ENCODE peak calls at places on chromosome 6, in four cellular contexts. J, E, C and G are unnamed samples.

GRCh38 chr6:76247527-76247926 is 175.1 kb upstream of the IMPG1 start:
- DNase-seq in C (no peak), J (no peak), E (no peak), G (no peak)

GRCh38 chr6:159693894-159694545 is 979 bp upstream of the SOD2 start:
- DNase-seq in C (peak; percentile 61), E (peak; percentile 85), J (peak; percentile 55), G (no peak)

GRCh38 chr6:10403385-10404106 is 11.3 kb downstream of the TFAP2A start:
- DNase-seq in E (no peak), C (no peak), J (no peak), G (no peak)

GRCh38 chr6:62283828-62284411 is 2.1 kb downstream of the KHDRBS2 start:
- DNase-seq in J (peak; percentile 4), C (no peak), E (no peak), G (no peak)

GRCh38 chr6:151693366-151693765 is 114.1 kb upstream of the ESR1 start:
- DNase-seq in J (no peak), C (no peak), E (no peak), G (no peak)

GRCh38 chr6:11615214-11615602 is 77.7 kb downstream of the TMEM170B start:
- DNase-seq in C (no peak), E (no peak), J (no peak), G (no peak)

GRCh38 chr6:39360378-39360777 is 37.9 kb upstream of the KCNK16 start:
- DNase-seq in C (no peak), E (no peak), J (no peak), G (no peak)

GRCh38 chr6:107080036-107080435 is 35.3 kb downstream of the BEND3 start:
- DNase-seq in J (no peak), E (peak; percentile 46), C (no peak), G (no peak)

GRCh38 chr6:2259002-2259494 is 13.6 kb upstream of the GMDS start:
- DNase-seq in E (no peak), J (no peak), C (no peak), G (no peak)

GRCh38 chr6:143884161-143884560 is 19.9 kb downstream of the ZC2HC1B start:
- DNase-seq in E (no peak), J (no peak), C (no peak), G (no peak)

GRCh38 chr6:16719488-16719887 is 41.8 kb downstream of the ATXN1 start:
- DNase-seq in C (no peak), J (no peak), E (no peak), G (no peak)

GRCh38 chr6:133128191-133128590 is 113.0 kb upstream of the EYA4 start:
- DNase-seq in E (no peak), J (no peak), C (no peak), G (no peak)

GRCh38 chr6:1574083-1574761 is 35.5 kb upstream of the FOXC1 start:
- DNase-seq in J (no peak), C (no peak), E (no peak), G (no peak)

GRCh38 chr6:6790891-6791290 is 202.4 kb downstream of the LY86 start:
- DNase-seq in C (no peak), J (no peak), E (no peak), G (no peak)

GRCh38 chr6:166553563-166554271 is 32.8 kb downstream of the RAMACL start:
- DNase-seq in J (peak; percentile 59), C (no peak), E (peak; percentile 85), G (no peak)

GRCh38 chr6:21273451-21273850 is 320.1 kb upstream of the SOX4 start:
- DNase-seq in J (no peak), E (no peak), C (no peak), G (no peak)

GRCh38 chr6:126721581-126722145 is 381.7 kb downstream of the CENPW start:
- DNase-seq in C (no peak), E (no peak), J (no peak), G (no peak)

GRCh38 chr6:41683460-41684310 is 45.4 kb downstream of the MDFI start:
- DNase-seq in C (peak; percentile 73), E (peak; percentile 90), J (peak; percentile 81), G (no peak)

GRCh38 chr6:16872543-16873230 is 111.4 kb upstream of the ATXN1 start:
- DNase-seq in C (no peak), J (no peak), E (no peak), G (no peak)

GRCh38 chr6:38282911-38283310 is 356.8 kb downstream of the BTBD9 start:
- DNase-seq in E (no peak), J (no peak), C (no peak), G (no peak)

GRCh38 chr6:38279423-38279822 is 360.3 kb downstream of the BTBD9 start:
- DNase-seq in E (no peak), J (no peak), C (no peak), G (no peak)

GRCh38 chr6:38283734-38284362 is 355.9 kb downstream of the BTBD9 start:
- DNase-seq in C (no peak), E (no peak), J (no peak), G (no peak)

GRCh38 chr6:38279945-38280588 is 359.7 kb downstream of the BTBD9 start:
- DNase-seq in E (no peak), C (no peak), J (no peak), G (no peak)

DNA sequence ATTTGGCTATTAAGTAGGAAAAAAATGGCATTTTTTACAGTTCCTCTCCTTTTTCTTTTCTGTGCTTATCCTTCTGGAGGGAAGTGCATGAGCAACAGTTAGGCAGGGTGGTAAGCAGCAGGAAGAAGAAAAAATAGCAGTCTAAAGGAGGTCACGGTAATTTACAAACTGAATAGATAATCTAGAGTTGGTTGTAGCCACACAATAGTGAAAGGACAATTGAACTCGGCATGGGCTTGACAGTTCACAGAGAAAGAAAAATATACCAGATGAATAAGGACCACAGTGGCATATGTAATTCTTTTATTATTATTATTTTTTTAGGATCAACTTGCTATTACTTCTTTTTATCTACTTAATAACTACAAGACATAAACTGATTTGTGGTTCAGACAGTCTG is 358.6 kb downstream of the BTBD9 start:
- DNase-seq in E (no peak), J (no peak), C (no peak), G (no peak)
- H3K27ac ChIP-seq in E (no peak overlapping the region), J (no peak overlapping the region), C (no peak overlapping the region), G (no peak overlapping the region)

DNA sequence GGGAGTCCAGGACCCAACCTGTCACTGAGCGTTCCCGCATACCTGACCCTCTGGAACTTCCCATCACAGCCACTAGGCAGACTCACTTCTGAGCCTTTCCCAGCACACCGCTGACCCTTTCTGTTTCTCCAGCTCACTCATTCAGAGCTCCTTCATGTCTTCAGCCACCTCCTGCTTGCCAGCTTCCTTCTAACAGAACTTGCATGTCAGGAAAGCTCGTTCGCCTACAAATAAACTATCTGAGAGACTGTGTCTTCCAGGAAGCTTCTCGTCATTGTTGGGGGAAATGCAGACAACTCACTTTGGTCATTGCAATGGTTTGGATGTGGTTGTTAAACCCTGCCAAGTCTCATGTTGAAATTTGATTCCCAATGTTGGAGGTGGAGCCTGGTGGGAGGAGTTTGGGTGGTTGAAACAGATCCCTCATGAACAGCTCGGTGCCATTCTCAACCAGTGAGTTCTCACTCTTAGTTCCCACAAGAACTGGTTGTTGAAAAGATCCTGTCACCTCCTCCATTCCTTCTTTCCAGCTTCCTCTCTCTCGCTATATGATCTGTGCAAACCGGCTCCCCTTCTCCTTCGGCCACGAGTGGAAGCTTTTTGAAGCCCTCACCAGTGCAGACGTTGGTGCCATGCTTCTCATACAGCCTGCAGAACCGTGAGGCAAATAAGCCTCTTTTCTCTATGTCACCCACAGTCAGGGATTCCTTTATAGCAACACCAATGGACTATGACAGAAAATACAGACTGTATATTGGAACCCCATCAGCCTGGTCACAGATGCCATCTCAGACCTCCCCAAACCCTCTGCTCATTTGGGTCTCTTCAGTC is 1.4 kb upstream of the MUC21 start:
- DNase-seq in C (peak; percentile 63), J (peak; percentile 15), E (no peak), G (no peak)
- TF ChIP-seq CTCF in C (no peak), J (no peak), E (no peak), G (peak; percentile 28)

GRCh38 chr6:35543459-35544193 is 30.9 kb upstream of the TULP1 start:
- DNase-seq in C (peak; percentile 71), E (no peak), J (no peak), G (no peak)

GRCh38 chr6:35534396-35535170 is 21.9 kb upstream of the TULP1 start:
- DNase-seq in E (no peak), C (no peak), J (no peak), G (no peak)

GRCh38 chr6:35544748-35545361 is 32.2 kb upstream of the TULP1 start:
- DNase-seq in E (no peak), C (no peak), J (no peak), G (no peak)

GRCh38 chr6:35539223-35539622 is 26.5 kb upstream of the TULP1 start:
- DNase-seq in J (no peak), C (no peak), E (no peak), G (no peak)
- H3K4me1 ChIP-seq in J (no peaks in the 10 kb centered on the region), C (no peaks in the 10 kb centered on the region), E (peaks cover 5% of the 10 kb centered on the region), G (no peaks in the 10 kb centered on the region)

DNA sequence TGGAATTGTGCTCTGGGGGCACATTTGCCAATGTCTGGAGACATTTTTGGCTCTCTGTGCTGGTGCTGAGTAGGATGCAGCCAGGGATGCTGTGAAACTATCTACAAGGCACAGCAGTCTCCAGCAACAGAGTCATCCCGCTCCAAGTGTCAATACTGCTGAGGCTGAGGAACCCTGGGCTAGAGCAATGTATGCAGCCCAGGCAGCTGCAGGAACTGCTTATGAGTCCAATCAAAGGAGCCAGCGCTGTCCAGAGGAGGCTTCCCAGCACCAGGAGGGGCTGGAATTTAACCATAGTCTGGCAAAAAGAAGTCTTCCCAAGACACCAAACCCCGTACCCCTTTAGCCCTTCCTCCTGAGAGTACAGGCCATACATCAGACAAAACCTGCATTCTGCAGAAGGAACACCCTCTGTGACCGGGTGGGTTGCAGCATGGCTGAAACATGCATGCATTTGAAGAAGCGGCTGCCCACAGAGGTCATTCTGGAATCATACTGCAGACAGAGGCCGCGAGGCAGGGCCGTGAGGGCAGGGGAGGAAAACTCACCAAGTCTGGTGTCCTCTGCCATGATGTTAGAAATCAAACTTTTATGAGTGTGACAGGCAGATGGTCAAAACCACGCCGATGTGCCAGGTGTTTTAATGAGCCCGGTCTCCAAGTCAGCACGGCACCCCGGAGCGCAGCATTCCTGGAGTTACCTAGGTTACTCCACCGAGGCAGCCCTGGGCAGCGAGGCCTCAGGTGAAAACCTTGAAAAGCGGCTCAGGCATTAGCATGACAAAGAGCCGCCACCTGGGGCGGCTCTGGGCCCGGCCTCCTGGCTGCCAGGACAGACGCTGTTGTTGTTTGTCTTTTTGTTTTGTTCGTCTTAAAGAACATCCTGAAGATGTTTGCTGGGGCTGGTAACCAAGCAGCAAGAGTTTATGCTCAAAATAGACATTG is 255.4 kb downstream of the ERMARD start:
- DNase-seq in C (no peak), E (peak; percentile 40), J (no peak), G (no peak)
- H3K27ac ChIP-seq in C (no peak overlapping the region), E (no peak overlapping the region), J (no peak overlapping the region), G (no peak overlapping the region)

GRCh38 chr6:135410856-135411255 is 86.7 kb downstream of the AHI1 start:
- DNase-seq in C (no peak), E (no peak), J (no peak), G (no peak)

GRCh38 chr6:135411849-135412248 is 85.7 kb downstream of the AHI1 start:
- DNase-seq in J (no peak), C (no peak), E (no peak), G (no peak)

DNA sequence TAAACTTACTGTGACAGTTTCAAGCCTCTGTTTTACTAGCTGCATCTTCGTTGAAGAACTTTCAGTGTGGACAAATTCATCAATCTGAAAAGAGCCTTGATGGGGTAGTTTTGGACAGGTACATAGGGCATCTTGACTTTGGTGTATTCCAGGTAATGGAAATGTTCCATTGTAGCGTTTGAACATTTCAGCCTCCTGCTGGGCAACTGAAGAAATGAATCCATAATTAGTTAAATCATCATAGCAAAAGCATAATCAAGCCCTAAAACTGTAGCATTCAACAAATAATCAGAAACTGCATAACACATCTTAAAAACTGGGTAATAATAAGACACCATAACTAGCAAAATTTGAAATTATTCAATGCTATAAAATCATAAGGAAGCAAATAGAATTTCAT is 86.2 kb downstream of the AHI1 start:
- DNase-seq in J (no peak), C (no peak), E (no peak), G (no peak)
- TF ChIP-seq CTCF in J (no peak), C (no peak), E (no peak), G (no peak)